ENCODE peak calls at places on chromosomes 13 and 19, in eight cellular contexts. One of them, this sample, is unnamed.

GRCh38 chr19:40623403-40624239 is 22.5 kb downstream of the LTBP4 start:
- DNase-seq in NCI-H2081: peak
- DNase-seq in D341Med: peak
- DNase-seq in CD8-positive, alpha-beta memory T cell: no peak
- DNase-seq in skeletal muscle cell: no peak
- DNase-seq in lower leg skin: no peak
- DNase-seq in stimulated activated effector memory CD8-positive, alpha-beta T cell treated with anti-CD3 and anti-CD28 coated beads, Interleukin-12 subunit alpha, Interleukin-12 subunit beta, amount 100 ng/mL, for 72 hours: no peak
- DNase-seq in H54: peak
- DNase-seq in this sample: no peak

GRCh38 chr13:43329702-43330101 is 306.3 kb downstream of the DNAJC15 start:
- DNase-seq in skeletal muscle cell: no peak
- DNase-seq in NCI-H2081: no peak
- DNase-seq in D341Med: no peak
- DNase-seq in lower leg skin: no peak
- DNase-seq in CD8-positive, alpha-beta memory T cell: no peak
- DNase-seq in H54: no peak
- DNase-seq in stimulated activated effector memory CD8-positive, alpha-beta T cell treated with anti-CD3 and anti-CD28 coated beads, Interleukin-12 subunit alpha, Interleukin-12 subunit beta, amount 100 ng/mL, for 72 hours: no peak
- DNase-seq in this sample: no peak

GRCh38 chr13:57935965-57936364 is 304.4 kb downstream of the PCDH17 start:
- DNase-seq in skeletal muscle cell: no peak
- DNase-seq in stimulated activated effector memory CD8-positive, alpha-beta T cell treated with anti-CD3 and anti-CD28 coated beads, Interleukin-12 subunit alpha, Interleukin-12 subunit beta, amount 100 ng/mL, for 72 hours: no peak
- DNase-seq in H54: no peak
- DNase-seq in lower leg skin: no peak
- DNase-seq in D341Med: no peak
- DNase-seq in NCI-H2081: no peak
- DNase-seq in CD8-positive, alpha-beta memory T cell: no peak
- DNase-seq in this sample: no peak

GRCh38 chr19:43452517-43453045 is 12.8 kb downstream of the LYPD3 start:
- DNase-seq in CD8-positive, alpha-beta memory T cell: no peak
- DNase-seq in H54: no peak
- DNase-seq in D341Med: no peak
- DNase-seq in lower leg skin: no peak
- DNase-seq in stimulated activated effector memory CD8-positive, alpha-beta T cell treated with anti-CD3 and anti-CD28 coated beads, Interleukin-12 subunit alpha, Interleukin-12 subunit beta, amount 100 ng/mL, for 72 hours: no peak
- DNase-seq in NCI-H2081: no peak
- DNase-seq in skeletal muscle cell: no peak
- DNase-seq in this sample: no peak

GRCh38 chr19:48121909-48122371 is 11.3 kb upstream of the PLA2G4C start:
- DNase-seq in skeletal muscle cell: no peak
- DNase-seq in lower leg skin: no peak
- DNase-seq in CD8-positive, alpha-beta memory T cell: no peak
- DNase-seq in stimulated activated effector memory CD8-positive, alpha-beta T cell treated with anti-CD3 and anti-CD28 coated beads, Interleukin-12 subunit alpha, Interleukin-12 subunit beta, amount 100 ng/mL, for 72 hours: no peak
- DNase-seq in H54: no peak
- DNase-seq in NCI-H2081: no peak
- DNase-seq in D341Med: no peak
- DNase-seq in this sample: peak

GRCh38 chr19:4831351-4832340 is at the start of gene TICAM1:
- DNase-seq in skeletal muscle cell: no peak
- DNase-seq in H54: peak
- DNase-seq in CD8-positive, alpha-beta memory T cell: peak
- DNase-seq in NCI-H2081: no peak
- DNase-seq in lower leg skin: peak
- DNase-seq in stimulated activated effector memory CD8-positive, alpha-beta T cell treated with anti-CD3 and anti-CD28 coated beads, Interleukin-12 subunit alpha, Interleukin-12 subunit beta, amount 100 ng/mL, for 72 hours: peak
- DNase-seq in D341Med: peak
- DNase-seq in this sample: peak

GRCh38 chr19:18399008-18399407 is 1.6 kb upstream of the LRRC25 start:
- DNase-seq in D341Med: no peak
- DNase-seq in H54: no peak
- DNase-seq in stimulated activated effector memory CD8-positive, alpha-beta T cell treated with anti-CD3 and anti-CD28 coated beads, Interleukin-12 subunit alpha, Interleukin-12 subunit beta, amount 100 ng/mL, for 72 hours: no peak
- DNase-seq in NCI-H2081: no peak
- DNase-seq in lower leg skin: no peak
- DNase-seq in CD8-positive, alpha-beta memory T cell: no peak
- DNase-seq in skeletal muscle cell: no peak
- DNase-seq in this sample: no peak

GRCh38 chr19:48490980-48491792 is 20.4 kb downstream of the LMTK3 start:
- DNase-seq in NCI-H2081: peak
- DNase-seq in lower leg skin: no peak
- DNase-seq in stimulated activated effector memory CD8-positive, alpha-beta T cell treated with anti-CD3 and anti-CD28 coated beads, Interleukin-12 subunit alpha, Interleukin-12 subunit beta, amount 100 ng/mL, for 72 hours: no peak
- DNase-seq in H54: no peak
- DNase-seq in D341Med: peak
- DNase-seq in CD8-positive, alpha-beta memory T cell: peak
- DNase-seq in skeletal muscle cell: no peak
- DNase-seq in this sample: peak

GRCh38 chr19:55441692-55442321 is 1.3 kb downstream of the SHISA7 start:
- DNase-seq in CD8-positive, alpha-beta memory T cell: no peak
- DNase-seq in lower leg skin: no peak
- DNase-seq in D341Med: no peak
- DNase-seq in NCI-H2081: peak
- DNase-seq in H54: no peak
- DNase-seq in skeletal muscle cell: no peak
- DNase-seq in stimulated activated effector memory CD8-positive, alpha-beta T cell treated with anti-CD3 and anti-CD28 coated beads, Interleukin-12 subunit alpha, Interleukin-12 subunit beta, amount 100 ng/mL, for 72 hours: no peak
- DNase-seq in this sample: no peak

GRCh38 chr19:18389736-18390074 is 3.7 kb downstream of the GDF15 start:
- DNase-seq in lower leg skin: no peak
- DNase-seq in H54: no peak
- DNase-seq in CD8-positive, alpha-beta memory T cell: no peak
- DNase-seq in D341Med: no peak
- DNase-seq in NCI-H2081: no peak
- DNase-seq in skeletal muscle cell: no peak
- DNase-seq in stimulated activated effector memory CD8-positive, alpha-beta T cell treated with anti-CD3 and anti-CD28 coated beads, Interleukin-12 subunit alpha, Interleukin-12 subunit beta, amount 100 ng/mL, for 72 hours: no peak
- DNase-seq in this sample: no peak

GRCh38 chr13:109412232-109412935 is 374.0 kb downstream of the IRS2 start:
- DNase-seq in D341Med: no peak
- DNase-seq in H54: no peak
- DNase-seq in skeletal muscle cell: no peak
- DNase-seq in CD8-positive, alpha-beta memory T cell: no peak
- DNase-seq in lower leg skin: peak
- DNase-seq in NCI-H2081: peak
- DNase-seq in stimulated activated effector memory CD8-positive, alpha-beta T cell treated with anti-CD3 and anti-CD28 coated beads, Interleukin-12 subunit alpha, Interleukin-12 subunit beta, amount 100 ng/mL, for 72 hours: no peak
- DNase-seq in this sample: no peak

GRCh38 chr19:43778651-43779050 is 2.1 kb downstream of the KCNN4 start:
- DNase-seq in D341Med: no peak
- DNase-seq in NCI-H2081: peak
- DNase-seq in CD8-positive, alpha-beta memory T cell: no peak
- DNase-seq in stimulated activated effector memory CD8-positive, alpha-beta T cell treated with anti-CD3 and anti-CD28 coated beads, Interleukin-12 subunit alpha, Interleukin-12 subunit beta, amount 100 ng/mL, for 72 hours: no peak
- DNase-seq in skeletal muscle cell: no peak
- DNase-seq in H54: no peak
- DNase-seq in lower leg skin: no peak
- DNase-seq in this sample: no peak

GRCh38 chr19:1373534-1374249 is 10.0 kb upstream of the NDUFS7 start:
- DNase-seq in lower leg skin: no peak
- DNase-seq in stimulated activated effector memory CD8-positive, alpha-beta T cell treated with anti-CD3 and anti-CD28 coated beads, Interleukin-12 subunit alpha, Interleukin-12 subunit beta, amount 100 ng/mL, for 72 hours: no peak
- DNase-seq in CD8-positive, alpha-beta memory T cell: no peak
- DNase-seq in H54: no peak
- DNase-seq in NCI-H2081: no peak
- DNase-seq in D341Med: peak
- DNase-seq in skeletal muscle cell: no peak
- DNase-seq in this sample: no peak

GRCh38 chr13:74444161-74444571 is 310.0 kb upstream of the KLF12 start:
- DNase-seq in CD8-positive, alpha-beta memory T cell: no peak
- DNase-seq in stimulated activated effector memory CD8-positive, alpha-beta T cell treated with anti-CD3 and anti-CD28 coated beads, Interleukin-12 subunit alpha, Interleukin-12 subunit beta, amount 100 ng/mL, for 72 hours: no peak
- DNase-seq in H54: no peak
- DNase-seq in skeletal muscle cell: no peak
- DNase-seq in NCI-H2081: no peak
- DNase-seq in lower leg skin: no peak
- DNase-seq in D341Med: no peak
- DNase-seq in this sample: no peak

GRCh38 chr19:18759435-18760426 is 31.4 kb downstream of the COMP start:
- DNase-seq in lower leg skin: no peak
- DNase-seq in skeletal muscle cell: no peak
- DNase-seq in D341Med: no peak
- DNase-seq in H54: no peak
- DNase-seq in CD8-positive, alpha-beta memory T cell: no peak
- DNase-seq in stimulated activated effector memory CD8-positive, alpha-beta T cell treated with anti-CD3 and anti-CD28 coated beads, Interleukin-12 subunit alpha, Interleukin-12 subunit beta, amount 100 ng/mL, for 72 hours: no peak
- DNase-seq in NCI-H2081: no peak
- DNase-seq in this sample: no peak

GRCh38 chr19:12194827-12195500 is 32.1 kb downstream of the ZNF136 start:
- DNase-seq in D341Med: no peak
- DNase-seq in NCI-H2081: no peak
- DNase-seq in CD8-positive, alpha-beta memory T cell: peak
- DNase-seq in skeletal muscle cell: peak
- DNase-seq in stimulated activated effector memory CD8-positive, alpha-beta T cell treated with anti-CD3 and anti-CD28 coated beads, Interleukin-12 subunit alpha, Interleukin-12 subunit beta, amount 100 ng/mL, for 72 hours: peak
- DNase-seq in H54: no peak
- DNase-seq in lower leg skin: peak
- DNase-seq in this sample: no peak

GRCh38 chr19:19324059-19324755 is 3.6 kb downstream of the MAU2 start:
- DNase-seq in NCI-H2081: no peak
- DNase-seq in skeletal muscle cell: no peak
- DNase-seq in CD8-positive, alpha-beta memory T cell: no peak
- DNase-seq in H54: no peak
- DNase-seq in stimulated activated effector memory CD8-positive, alpha-beta T cell treated with anti-CD3 and anti-CD28 coated beads, Interleukin-12 subunit alpha, Interleukin-12 subunit beta, amount 100 ng/mL, for 72 hours: no peak
- DNase-seq in lower leg skin: no peak
- DNase-seq in D341Med: no peak
- DNase-seq in this sample: no peak

GRCh38 chr19:33394006-33394722 is 20.7 kb downstream of the CEBPG start:
- DNase-seq in D341Med: peak
- DNase-seq in H54: peak
- DNase-seq in NCI-H2081: no peak
- DNase-seq in skeletal muscle cell: peak
- DNase-seq in stimulated activated effector memory CD8-positive, alpha-beta T cell treated with anti-CD3 and anti-CD28 coated beads, Interleukin-12 subunit alpha, Interleukin-12 subunit beta, amount 100 ng/mL, for 72 hours: no peak
- DNase-seq in lower leg skin: peak
- DNase-seq in CD8-positive, alpha-beta memory T cell: no peak
- DNase-seq in this sample: peak

GRCh38 chr13:96130818-96131217 is 40.9 kb downstream of the HS6ST3 start:
- DNase-seq in skeletal muscle cell: no peak
- DNase-seq in H54: no peak
- DNase-seq in CD8-positive, alpha-beta memory T cell: no peak
- DNase-seq in stimulated activated effector memory CD8-positive, alpha-beta T cell treated with anti-CD3 and anti-CD28 coated beads, Interleukin-12 subunit alpha, Interleukin-12 subunit beta, amount 100 ng/mL, for 72 hours: no peak
- DNase-seq in lower leg skin: no peak
- DNase-seq in NCI-H2081: no peak
- DNase-seq in D341Med: no peak
- DNase-seq in this sample: no peak

GRCh38 chr19:49261602-49262001 is 63.4 kb downstream of the SLC6A16 start:
- DNase-seq in stimulated activated effector memory CD8-positive, alpha-beta T cell treated with anti-CD3 and anti-CD28 coated beads, Interleukin-12 subunit alpha, Interleukin-12 subunit beta, amount 100 ng/mL, for 72 hours: no peak
- DNase-seq in NCI-H2081: no peak
- DNase-seq in H54: no peak
- DNase-seq in skeletal muscle cell: no peak
- DNase-seq in lower leg skin: no peak
- DNase-seq in D341Med: no peak
- DNase-seq in CD8-positive, alpha-beta memory T cell: no peak
- DNase-seq in this sample: no peak

GRCh38 chr19:50327461-50328256 is 1.5 kb downstream of the KCNC3 start:
- DNase-seq in CD8-positive, alpha-beta memory T cell: no peak
- DNase-seq in stimulated activated effector memory CD8-positive, alpha-beta T cell treated with anti-CD3 and anti-CD28 coated beads, Interleukin-12 subunit alpha, Interleukin-12 subunit beta, amount 100 ng/mL, for 72 hours: no peak
- DNase-seq in lower leg skin: no peak
- DNase-seq in skeletal muscle cell: no peak
- DNase-seq in NCI-H2081: no peak
- DNase-seq in D341Med: no peak
- DNase-seq in H54: no peak
- DNase-seq in this sample: peak

GRCh38 chr13:48405865-48406264 is 7.0 kb downstream of the LPAR6 start:
- DNase-seq in D341Med: no peak
- DNase-seq in CD8-positive, alpha-beta memory T cell: no peak
- DNase-seq in stimulated activated effector memory CD8-positive, alpha-beta T cell treated with anti-CD3 and anti-CD28 coated beads, Interleukin-12 subunit alpha, Interleukin-12 subunit beta, amount 100 ng/mL, for 72 hours: no peak
- DNase-seq in skeletal muscle cell: no peak
- DNase-seq in lower leg skin: no peak
- DNase-seq in NCI-H2081: no peak
- DNase-seq in H54: no peak
- DNase-seq in this sample: no peak

GRCh38 chr19:3440082-3440481 is 40.2 kb downstream of the SMIM24 start:
- DNase-seq in H54: peak
- DNase-seq in lower leg skin: no peak
- DNase-seq in stimulated activated effector memory CD8-positive, alpha-beta T cell treated with anti-CD3 and anti-CD28 coated beads, Interleukin-12 subunit alpha, Interleukin-12 subunit beta, amount 100 ng/mL, for 72 hours: peak
- DNase-seq in D341Med: peak
- DNase-seq in CD8-positive, alpha-beta memory T cell: peak
- DNase-seq in skeletal muscle cell: no peak
- DNase-seq in NCI-H2081: no peak
- DNase-seq in this sample: peak

GRCh38 chr19:43699506-43700367 is 16.1 kb upstream of the IRGC start:
- DNase-seq in CD8-positive, alpha-beta memory T cell: peak
- DNase-seq in D341Med: peak
- DNase-seq in lower leg skin: peak
- DNase-seq in stimulated activated effector memory CD8-positive, alpha-beta T cell treated with anti-CD3 and anti-CD28 coated beads, Interleukin-12 subunit alpha, Interleukin-12 subunit beta, amount 100 ng/mL, for 72 hours: no peak
- DNase-seq in H54: no peak
- DNase-seq in skeletal muscle cell: no peak
- DNase-seq in NCI-H2081: no peak
- DNase-seq in this sample: no peak

GRCh38 chr13:107079423-107080099 is 511.6 kb upstream of the ARGLU1 start:
- DNase-seq in NCI-H2081: no peak
- DNase-seq in skeletal muscle cell: no peak
- DNase-seq in D341Med: no peak
- DNase-seq in lower leg skin: no peak
- DNase-seq in stimulated activated effector memory CD8-positive, alpha-beta T cell treated with anti-CD3 and anti-CD28 coated beads, Interleukin-12 subunit alpha, Interleukin-12 subunit beta, amount 100 ng/mL, for 72 hours: no peak
- DNase-seq in H54: no peak
- DNase-seq in CD8-positive, alpha-beta memory T cell: no peak
- DNase-seq in this sample: no peak

GRCh38 chr13:40152145-40152544 is 496.7 kb downstream of the COG6 start:
- DNase-seq in skeletal muscle cell: peak
- DNase-seq in H54: peak
- DNase-seq in NCI-H2081: no peak
- DNase-seq in stimulated activated effector memory CD8-positive, alpha-beta T cell treated with anti-CD3 and anti-CD28 coated beads, Interleukin-12 subunit alpha, Interleukin-12 subunit beta, amount 100 ng/mL, for 72 hours: no peak
- DNase-seq in D341Med: no peak
- DNase-seq in CD8-positive, alpha-beta memory T cell: no peak
- DNase-seq in lower leg skin: no peak
- DNase-seq in this sample: no peak

GRCh38 chr13:58488251-58488650 is 856.7 kb downstream of the PCDH17 start:
- DNase-seq in stimulated activated effector memory CD8-positive, alpha-beta T cell treated with anti-CD3 and anti-CD28 coated beads, Interleukin-12 subunit alpha, Interleukin-12 subunit beta, amount 100 ng/mL, for 72 hours: no peak
- DNase-seq in H54: no peak
- DNase-seq in D341Med: no peak
- DNase-seq in CD8-positive, alpha-beta memory T cell: no peak
- DNase-seq in lower leg skin: no peak
- DNase-seq in NCI-H2081: no peak
- DNase-seq in skeletal muscle cell: no peak
- DNase-seq in this sample: no peak

GRCh38 chr13:85497652-85498051 is 301.6 kb downstream of the SLITRK6 start:
- DNase-seq in D341Med: no peak
- DNase-seq in NCI-H2081: no peak
- DNase-seq in skeletal muscle cell: peak
- DNase-seq in CD8-positive, alpha-beta memory T cell: no peak
- DNase-seq in stimulated activated effector memory CD8-positive, alpha-beta T cell treated with anti-CD3 and anti-CD28 coated beads, Interleukin-12 subunit alpha, Interleukin-12 subunit beta, amount 100 ng/mL, for 72 hours: no peak
- DNase-seq in lower leg skin: no peak
- DNase-seq in H54: peak
- DNase-seq in this sample: no peak

GRCh38 chr19:51921949-51922348 is 5.3 kb upstream of the ZNF613 start:
- DNase-seq in H54: no peak
- DNase-seq in lower leg skin: no peak
- DNase-seq in CD8-positive, alpha-beta memory T cell: no peak
- DNase-seq in NCI-H2081: no peak
- DNase-seq in skeletal muscle cell: no peak
- DNase-seq in stimulated activated effector memory CD8-positive, alpha-beta T cell treated with anti-CD3 and anti-CD28 coated beads, Interleukin-12 subunit alpha, Interleukin-12 subunit beta, amount 100 ng/mL, for 72 hours: no peak
- DNase-seq in D341Med: no peak
- DNase-seq in this sample: no peak

GRCh38 chr19:51161266-51161665 is 19.2 kb downstream of the SIGLEC7 start:
- DNase-seq in H54: no peak
- DNase-seq in skeletal muscle cell: no peak
- DNase-seq in lower leg skin: peak
- DNase-seq in NCI-H2081: no peak
- DNase-seq in CD8-positive, alpha-beta memory T cell: no peak
- DNase-seq in D341Med: no peak
- DNase-seq in stimulated activated effector memory CD8-positive, alpha-beta T cell treated with anti-CD3 and anti-CD28 coated beads, Interleukin-12 subunit alpha, Interleukin-12 subunit beta, amount 100 ng/mL, for 72 hours: no peak
- DNase-seq in this sample: no peak